ENCODE peak calls at places on chromosomes 5 and 9, in seven cellular contexts. One of them, this sample, is unnamed.

GRCh38 chr5:149389552-149390495 is 10.7 kb upstream of the IL17B start:
- DNase-seq in WERI-Rb-1: peak; percentile 94
- DNase-seq in cardiac muscle cell: no peak
- DNase-seq in heart right ventricle: no peak
- DNase-seq in gastrocnemius medialis: no peak
- DNase-seq in lower lobe of right lung: no peak
- DNase-seq in mammary epithelial cell: no peak
- DNase-seq in this sample: no peak

GRCh38 chr9:110744753-110745522 is 76.3 kb downstream of the MUSK start:
- DNase-seq in WERI-Rb-1: no peak
- DNase-seq in cardiac muscle cell: peak; percentile 19
- DNase-seq in heart right ventricle: peak; percentile 10
- DNase-seq in gastrocnemius medialis: peak; percentile 74
- DNase-seq in lower lobe of right lung: no peak
- DNase-seq in mammary epithelial cell: peak; percentile 92
- DNase-seq in this sample: peak; percentile 71

GRCh38 chr5:115977988-115978387 is 15.7 kb downstream of the LVRN start:
- DNase-seq in WERI-Rb-1: no peak
- DNase-seq in cardiac muscle cell: no peak
- DNase-seq in heart right ventricle: no peak
- DNase-seq in gastrocnemius medialis: no peak
- DNase-seq in lower lobe of right lung: no peak
- DNase-seq in mammary epithelial cell: peak; percentile 23
- DNase-seq in this sample: no peak

GRCh38 chr5:6551287-6551954 is 81.4 kb downstream of the NSUN2 start:
- DNase-seq in WERI-Rb-1: no peak
- DNase-seq in cardiac muscle cell: no peak
- DNase-seq in heart right ventricle: no peak
- DNase-seq in gastrocnemius medialis: peak; percentile 97
- DNase-seq in lower lobe of right lung: no peak
- DNase-seq in mammary epithelial cell: no peak
- DNase-seq in this sample: no peak

GRCh38 chr5:80368666-80369270 is 39.1 kb upstream of the ZFYVE16 start:
- DNase-seq in WERI-Rb-1: no peak
- DNase-seq in cardiac muscle cell: no peak
- DNase-seq in heart right ventricle: no peak
- DNase-seq in gastrocnemius medialis: no peak
- DNase-seq in lower lobe of right lung: no peak
- DNase-seq in mammary epithelial cell: no peak
- DNase-seq in this sample: no peak

GRCh38 chr5:90558344-90559192 is at the start of gene ADGRV1:
- DNase-seq in WERI-Rb-1: peak; percentile 98
- DNase-seq in cardiac muscle cell: peak; percentile 95
- DNase-seq in heart right ventricle: no peak
- DNase-seq in gastrocnemius medialis: peak; percentile 11
- DNase-seq in lower lobe of right lung: peak; percentile 92
- DNase-seq in mammary epithelial cell: peak; percentile 93
- DNase-seq in this sample: no peak

GRCh38 chr5:78215565-78215964 is 78.9 kb downstream of the AP3B1 start:
- DNase-seq in WERI-Rb-1: no peak
- DNase-seq in cardiac muscle cell: no peak
- DNase-seq in heart right ventricle: no peak
- DNase-seq in gastrocnemius medialis: no peak
- DNase-seq in lower lobe of right lung: no peak
- DNase-seq in mammary epithelial cell: no peak
- DNase-seq in this sample: no peak

GRCh38 chr9:36762958-36763357 is 190.3 kb downstream of the MELK start:
- DNase-seq in WERI-Rb-1: no peak
- DNase-seq in cardiac muscle cell: no peak
- DNase-seq in heart right ventricle: no peak
- DNase-seq in gastrocnemius medialis: no peak
- DNase-seq in lower lobe of right lung: no peak
- DNase-seq in mammary epithelial cell: no peak
- DNase-seq in this sample: no peak

GRCh38 chr5:109454726-109455505 is 45.1 kb upstream of the PJA2 start:
- DNase-seq in WERI-Rb-1: no peak
- DNase-seq in cardiac muscle cell: no peak
- DNase-seq in heart right ventricle: no peak
- DNase-seq in gastrocnemius medialis: no peak
- DNase-seq in lower lobe of right lung: no peak
- DNase-seq in mammary epithelial cell: peak; percentile 40
- DNase-seq in this sample: no peak

GRCh38 chr5:115624994-115625393 is 842 bp downstream of the TMED7 start:
- DNase-seq in WERI-Rb-1: no peak
- DNase-seq in cardiac muscle cell: no peak
- DNase-seq in heart right ventricle: no peak
- DNase-seq in gastrocnemius medialis: no peak
- DNase-seq in lower lobe of right lung: no peak
- DNase-seq in mammary epithelial cell: no peak
- DNase-seq in this sample: no peak

GRCh38 chr5:112002368-112002767 is 245.4 kb upstream of the NREP start:
- DNase-seq in WERI-Rb-1: no peak
- DNase-seq in cardiac muscle cell: no peak
- DNase-seq in heart right ventricle: no peak
- DNase-seq in gastrocnemius medialis: no peak
- DNase-seq in lower lobe of right lung: no peak
- DNase-seq in mammary epithelial cell: peak; percentile 11
- DNase-seq in this sample: no peak

GRCh38 chr5:111043712-111044506 is 27.6 kb upstream of the TSLP start:
- DNase-seq in WERI-Rb-1: no peak
- DNase-seq in cardiac muscle cell: peak; percentile 2
- DNase-seq in heart right ventricle: no peak
- DNase-seq in gastrocnemius medialis: no peak
- DNase-seq in lower lobe of right lung: no peak
- DNase-seq in mammary epithelial cell: peak; percentile 16
- DNase-seq in this sample: no peak

GRCh38 chr5:97163360-97163764 is 19.7 kb downstream of the RIOK2 start:
- DNase-seq in WERI-Rb-1: no peak
- DNase-seq in cardiac muscle cell: no peak
- DNase-seq in heart right ventricle: no peak
- DNase-seq in gastrocnemius medialis: no peak
- DNase-seq in lower lobe of right lung: no peak
- DNase-seq in mammary epithelial cell: no peak
- DNase-seq in this sample: no peak

GRCh38 chr5:135398160-135398854 is 724 bp downstream of the MACROH2A1 start:
- DNase-seq in WERI-Rb-1: peak; percentile 52
- DNase-seq in cardiac muscle cell: peak; percentile 49
- DNase-seq in heart right ventricle: no peak
- DNase-seq in gastrocnemius medialis: peak; percentile 49
- DNase-seq in lower lobe of right lung: peak; percentile 71
- DNase-seq in mammary epithelial cell: peak; percentile 34
- DNase-seq in this sample: no peak

GRCh38 chr5:102924963-102925362 is 169.9 kb downstream of the PAM start:
- DNase-seq in WERI-Rb-1: no peak
- DNase-seq in cardiac muscle cell: no peak
- DNase-seq in heart right ventricle: no peak
- DNase-seq in gastrocnemius medialis: no peak
- DNase-seq in lower lobe of right lung: no peak
- DNase-seq in mammary epithelial cell: no peak
- DNase-seq in this sample: no peak

GRCh38 chr5:9363026-9363793 is 182.7 kb downstream of the SEMA5A start:
- DNase-seq in WERI-Rb-1: no peak
- DNase-seq in cardiac muscle cell: no peak
- DNase-seq in heart right ventricle: no peak
- DNase-seq in gastrocnemius medialis: no peak
- DNase-seq in lower lobe of right lung: no peak
- DNase-seq in mammary epithelial cell: no peak
- DNase-seq in this sample: no peak

GRCh38 chr9:90999425-91000397 is 198.1 kb downstream of the SYK start:
- DNase-seq in WERI-Rb-1: no peak
- DNase-seq in cardiac muscle cell: no peak
- DNase-seq in heart right ventricle: no peak
- DNase-seq in gastrocnemius medialis: peak; percentile 28
- DNase-seq in lower lobe of right lung: no peak
- DNase-seq in mammary epithelial cell: peak; percentile 94
- DNase-seq in this sample: no peak

GRCh38 chr9:90991953-90992352 is 190.3 kb downstream of the SYK start:
- DNase-seq in WERI-Rb-1: no peak
- DNase-seq in cardiac muscle cell: no peak
- DNase-seq in heart right ventricle: no peak
- DNase-seq in gastrocnemius medialis: no peak
- DNase-seq in lower lobe of right lung: no peak
- DNase-seq in mammary epithelial cell: peak; percentile 25
- DNase-seq in this sample: no peak

GRCh38 chr9:90998573-90998972 is 197.0 kb downstream of the SYK start:
- DNase-seq in WERI-Rb-1: no peak
- DNase-seq in cardiac muscle cell: peak; percentile 18
- DNase-seq in heart right ventricle: peak; percentile 11
- DNase-seq in gastrocnemius medialis: no peak
- DNase-seq in lower lobe of right lung: no peak
- DNase-seq in mammary epithelial cell: peak; percentile 57
- DNase-seq in this sample: no peak

GRCh38 chr9:90996154-90996788 is 194.7 kb downstream of the SYK start:
- DNase-seq in WERI-Rb-1: no peak
- DNase-seq in cardiac muscle cell: no peak
- DNase-seq in heart right ventricle: no peak
- DNase-seq in gastrocnemius medialis: no peak
- DNase-seq in lower lobe of right lung: no peak
- DNase-seq in mammary epithelial cell: no peak
- DNase-seq in this sample: no peak

GRCh38 chr9:90995516-90995915 is 193.9 kb downstream of the SYK start:
- DNase-seq in WERI-Rb-1: no peak
- DNase-seq in cardiac muscle cell: no peak
- DNase-seq in heart right ventricle: no peak
- DNase-seq in gastrocnemius medialis: no peak
- DNase-seq in lower lobe of right lung: no peak
- DNase-seq in mammary epithelial cell: no peak
- DNase-seq in this sample: no peak
- H3K27ac ChIP-seq in WERI-Rb-1: no peak overlapping the region
- H3K27ac ChIP-seq in cardiac muscle cell: no peak overlapping the region
- H3K27ac ChIP-seq in heart right ventricle: no peak overlapping the region
- H3K27ac ChIP-seq in gastrocnemius medialis: no peak overlapping the region
- H3K27ac ChIP-seq in lower lobe of right lung: no peak overlapping the region
- H3K27ac ChIP-seq in mammary epithelial cell: no peak overlapping the region
- H3K27ac ChIP-seq in this sample: no peak overlapping the region

DNA sequence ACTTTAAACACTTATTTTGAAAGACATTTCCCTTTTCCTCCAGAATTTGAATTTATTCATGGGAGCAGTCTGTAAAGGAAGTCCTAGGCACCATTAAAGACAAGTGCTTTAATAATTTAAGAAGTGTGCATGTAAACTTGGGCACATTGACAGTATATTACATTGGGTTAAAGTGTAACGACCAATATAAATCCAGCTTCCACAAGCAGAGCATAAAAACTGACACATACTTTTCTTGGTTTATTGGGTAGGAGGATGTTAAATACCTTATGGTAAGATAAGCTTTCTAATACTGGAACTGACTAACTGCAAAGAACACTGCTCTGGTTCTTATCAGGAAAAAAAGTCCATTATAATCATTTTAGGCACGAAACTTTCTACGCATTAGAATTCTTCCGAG is 1.1 kb upstream of the ENTREP1 start:
- DNase-seq in WERI-Rb-1: no peak
- DNase-seq in cardiac muscle cell: no peak
- DNase-seq in heart right ventricle: no peak
- DNase-seq in gastrocnemius medialis: no peak
- DNase-seq in lower lobe of right lung: no peak
- DNase-seq in mammary epithelial cell: no peak
- DNase-seq in this sample: no peak
- H3K27ac ChIP-seq in WERI-Rb-1: no peak overlapping the region
- H3K27ac ChIP-seq in cardiac muscle cell: peak overlapping the region; percentile 97
- H3K27ac ChIP-seq in heart right ventricle: peak overlapping the region; percentile 83
- H3K27ac ChIP-seq in gastrocnemius medialis: no peak overlapping the region
- H3K27ac ChIP-seq in lower lobe of right lung: peak overlapping the region; percentile 77
- H3K27ac ChIP-seq in mammary epithelial cell: no peak overlapping the region
- H3K27ac ChIP-seq in this sample: no peak overlapping the region

DNA sequence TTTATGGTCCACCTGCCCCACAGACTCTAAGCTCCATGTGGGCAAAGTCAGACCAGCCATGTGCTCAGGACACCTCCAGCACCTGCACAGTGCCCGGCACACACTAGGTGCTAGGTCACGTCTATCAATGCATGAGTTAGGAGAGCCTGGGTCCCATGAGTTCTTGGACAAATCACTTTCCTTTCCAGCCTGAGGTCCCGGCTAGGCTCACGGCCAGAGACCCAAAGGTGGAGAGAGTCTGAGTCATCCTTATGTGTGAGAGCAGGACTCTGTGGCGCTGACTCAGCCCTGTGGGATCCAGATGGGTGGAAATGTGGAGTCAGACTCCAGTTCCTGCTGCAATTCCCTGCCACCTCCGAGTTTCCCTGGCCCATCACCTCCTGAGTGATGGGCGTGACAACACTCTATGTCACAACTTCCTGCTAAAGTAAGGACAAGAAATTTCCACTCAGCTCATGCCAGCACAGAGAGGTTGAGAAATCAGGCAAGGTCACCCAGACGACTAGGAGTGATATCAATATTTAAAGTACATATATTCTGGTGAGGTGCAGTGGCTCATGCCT is 2.5 kb upstream of the ST6GALNAC4 start:
- DNase-seq in WERI-Rb-1: no peak
- DNase-seq in cardiac muscle cell: no peak
- DNase-seq in heart right ventricle: peak; percentile 76
- DNase-seq in gastrocnemius medialis: peak; percentile 90
- DNase-seq in lower lobe of right lung: peak; percentile 91
- DNase-seq in mammary epithelial cell: peak; percentile 99
- DNase-seq in this sample: peak; percentile 96
- H3K27ac ChIP-seq in WERI-Rb-1: no peak overlapping the region
- H3K27ac ChIP-seq in cardiac muscle cell: no peak overlapping the region
- H3K27ac ChIP-seq in heart right ventricle: peak overlapping the region; percentile 53
- H3K27ac ChIP-seq in gastrocnemius medialis: peak overlapping the region; percentile 82
- H3K27ac ChIP-seq in lower lobe of right lung: peak overlapping the region; percentile 73
- H3K27ac ChIP-seq in mammary epithelial cell: peak overlapping the region; percentile 44
- H3K27ac ChIP-seq in this sample: peak overlapping the region; percentile 50

GRCh38 chr9:114140850-114141249 is 14.5 kb upstream of the COL27A1 start:
- DNase-seq in WERI-Rb-1: no peak
- DNase-seq in cardiac muscle cell: no peak
- DNase-seq in heart right ventricle: no peak
- DNase-seq in gastrocnemius medialis: no peak
- DNase-seq in lower lobe of right lung: no peak
- DNase-seq in mammary epithelial cell: no peak
- DNase-seq in this sample: no peak
- H3K27ac ChIP-seq in WERI-Rb-1: peak overlapping the region; percentile 89
- H3K27ac ChIP-seq in cardiac muscle cell: peak overlapping the region; percentile 26
- H3K27ac ChIP-seq in heart right ventricle: no peak overlapping the region
- H3K27ac ChIP-seq in gastrocnemius medialis: peak overlapping the region; percentile 62
- H3K27ac ChIP-seq in lower lobe of right lung: no peak overlapping the region
- H3K27ac ChIP-seq in mammary epithelial cell: no peak overlapping the region
- H3K27ac ChIP-seq in this sample: no peak overlapping the region

DNA sequence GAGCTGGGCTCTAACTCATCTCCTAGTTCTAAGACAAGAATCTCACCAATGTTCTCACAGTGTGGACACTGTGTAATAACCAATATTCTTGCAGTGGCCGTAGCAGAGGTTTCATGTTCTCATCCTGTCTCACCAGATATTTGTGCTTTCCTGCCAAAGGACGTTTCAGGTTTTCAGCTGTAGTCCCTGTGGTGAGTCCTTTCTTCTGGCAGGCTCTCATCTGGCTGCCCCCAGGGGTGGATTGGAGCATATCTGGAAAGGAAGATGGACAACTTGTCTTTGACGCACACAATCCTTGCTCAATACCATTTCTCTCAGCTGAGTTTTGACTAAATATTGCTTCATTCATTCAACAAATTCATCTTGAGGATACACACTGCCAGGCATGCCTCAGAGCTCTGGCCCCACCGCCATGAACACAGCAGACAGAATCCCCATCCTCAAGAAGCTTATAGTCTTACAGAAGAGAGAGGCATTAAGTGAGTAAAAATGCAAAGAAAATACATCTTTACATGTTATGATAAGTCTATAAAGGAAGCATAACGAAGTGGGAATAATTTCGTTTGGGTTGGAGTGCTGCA is 33.8 kb upstream of the NEURL1B start:
- DNase-seq in WERI-Rb-1: no peak
- DNase-seq in cardiac muscle cell: no peak
- DNase-seq in heart right ventricle: peak; percentile 54
- DNase-seq in gastrocnemius medialis: peak; percentile 86
- DNase-seq in lower lobe of right lung: no peak
- DNase-seq in mammary epithelial cell: peak; percentile 8
- DNase-seq in this sample: no peak
- H3K27ac ChIP-seq in WERI-Rb-1: no peak overlapping the region
- H3K27ac ChIP-seq in cardiac muscle cell: no peak overlapping the region
- H3K27ac ChIP-seq in heart right ventricle: peak overlapping the region; percentile 65
- H3K27ac ChIP-seq in gastrocnemius medialis: peak overlapping the region; percentile 79
- H3K27ac ChIP-seq in lower lobe of right lung: no peak overlapping the region
- H3K27ac ChIP-seq in mammary epithelial cell: no peak overlapping the region
- H3K27ac ChIP-seq in this sample: no peak overlapping the region